ENCODE peak calls at places on chromosomes 3 and 15, in eight cellular contexts. L, Y, G, Q, B, C, K and R are unnamed samples.

GRCh38 chr15:29945943-29946591 is 123.8 kb upstream of the TJP1 start:
- DNase-seq in L (no peak), Y (no peak), G (no peak), Q (no peak), B (peak; percentile 58), C (no peak), K (peak; percentile 89), R (no peak)

GRCh38 chr3:45051685-45052084 is 25.6 kb downstream of the CLEC3B start:
- DNase-seq in L (no peak), Y (no peak), G (no peak), Q (no peak), B (no peak), C (no peak), K (no peak), R (no peak)

GRCh38 chr3:119388577-119388976 is 74.8 kb downstream of the TMEM39A start:
- DNase-seq in L (no peak), Y (no peak), G (no peak), Q (no peak), B (no peak), C (no peak), K (no peak), R (no peak)

GRCh38 chr15:67025719-67026118 is 39.7 kb upstream of the SMAD3 start:
- DNase-seq in L (no peak), Y (no peak), G (peak; percentile 56), Q (peak; percentile 53), B (peak; percentile 51), C (no peak), K (peak; percentile 71), R (no peak)

GRCh38 chr3:8095724-8096123 is 405.9 kb upstream of the LMCD1 start:
- DNase-seq in L (no peak), Y (no peak), G (no peak), Q (no peak), B (no peak), C (no peak), K (peak; percentile 0), R (no peak)

GRCh38 chr3:69628956-69629355 is 110.3 kb upstream of the MITF start:
- DNase-seq in L (no peak), Y (no peak), G (no peak), Q (no peak), B (no peak), C (no peak), K (peak; percentile 3), R (no peak)

GRCh38 chr3:55486101-55486856 is 827 bp downstream of the WNT5A start:
- DNase-seq in L (peak; percentile 63), Y (no peak), G (peak; percentile 75), Q (peak; percentile 88), B (peak; percentile 79), C (no peak), K (peak; percentile 67), R (no peak)

GRCh38 chr3:139173372-139174108 is 128.8 kb upstream of the PRR23C start:
- DNase-seq in L (no peak), Y (no peak), G (no peak), Q (no peak), B (no peak), C (no peak), K (peak; percentile 76), R (peak; percentile 20)

GRCh38 chr3:56975562-56975961 is 84.9 kb upstream of the SPATA12 start:
- DNase-seq in L (no peak), Y (no peak), G (no peak), Q (no peak), B (peak; percentile 51), C (no peak), K (peak; percentile 22), R (no peak)

GRCh38 chr3:127722928-127723603 is 50.3 kb downstream of the ABTB1 start:
- DNase-seq in L (no peak), Y (no peak), G (no peak), Q (no peak), B (peak; percentile 25), C (no peak), K (peak; percentile 49), R (peak; percentile 22)

GRCh38 chr3:46939578-46940405 is 36.8 kb downstream of the CCDC12 start:
- DNase-seq in L (no peak), Y (no peak), G (no peak), Q (no peak), B (no peak), C (no peak), K (no peak), R (no peak)

GRCh38 chr15:92082217-92082843 is 228.8 kb downstream of the SLCO3A1 start:
- DNase-seq in L (peak; percentile 54), Y (peak; percentile 67), G (peak; percentile 64), Q (peak; percentile 84), B (peak; percentile 73), C (peak; percentile 64), K (peak; percentile 80), R (peak; percentile 62)
- H3K27ac ChIP-seq in L (no peak overlapping the region), Y (no peak overlapping the region), G (no peak overlapping the region), Q (no peak overlapping the region), B (no peak overlapping the region), C (no peak overlapping the region), K (no peak overlapping the region), R (no peak overlapping the region)

GRCh38 chr15:42130246-42130986 is 26.0 kb downstream of the PLA2G4F start:
- DNase-seq in L (no peak), Y (no peak), G (no peak), Q (no peak), B (no peak), C (peak; percentile 35), K (no peak), R (no peak)
- H3K27ac ChIP-seq in L (no peak overlapping the region), Y (no peak overlapping the region), G (no peak overlapping the region), Q (no peak overlapping the region), B (no peak overlapping the region), C (no peak overlapping the region), K (no peak overlapping the region), R (no peak overlapping the region)

DNA sequence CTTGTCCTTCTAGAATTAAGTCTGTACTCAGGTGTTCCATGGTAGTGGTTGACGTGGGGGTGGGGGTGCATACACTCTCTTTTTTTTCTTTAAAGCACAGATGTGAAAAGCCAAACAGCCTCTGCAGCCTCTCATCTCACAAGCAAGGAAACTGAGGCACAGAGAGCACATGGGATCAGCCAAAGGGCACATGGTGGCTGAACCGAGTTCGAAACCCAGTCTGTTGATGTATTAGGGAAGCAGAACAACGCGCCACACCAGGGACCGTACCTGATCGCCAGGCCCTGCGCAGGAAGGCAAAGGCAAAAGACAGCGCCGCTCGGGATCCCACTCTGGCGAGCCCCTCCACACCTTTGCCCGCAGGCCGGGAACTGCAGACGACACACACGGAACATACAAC is 47.3 kb downstream of the HERC2 start:
- DNase-seq in L (no peak), Y (no peak), G (no peak), Q (no peak), B (no peak), C (no peak), K (no peak), R (no peak)
- H3K27ac ChIP-seq in L (no peak overlapping the region), Y (no peak overlapping the region), G (no peak overlapping the region), Q (no peak overlapping the region), B (no peak overlapping the region), C (no peak overlapping the region), K (no peak overlapping the region), R (no peak overlapping the region)

GRCh38 chr15:90316139-90316538 is 35.9 kb upstream of the ZNF774 start:
- DNase-seq in L (no peak), Y (no peak), G (no peak), Q (no peak), B (no peak), C (no peak), K (no peak), R (no peak)

GRCh38 chr15:90320885-90321278 is 31.2 kb upstream of the ZNF774 start:
- DNase-seq in L (no peak), Y (no peak), G (no peak), Q (no peak), B (no peak), C (no peak), K (no peak), R (no peak)

GRCh38 chr15:90320062-90320884 is 31.8 kb upstream of the ZNF774 start:
- DNase-seq in L (peak; percentile 80), Y (peak; percentile 69), G (peak; percentile 78), Q (peak; percentile 83), B (peak; percentile 90), C (peak; percentile 79), K (peak; percentile 98), R (peak; percentile 43)

GRCh38 chr15:90318591-90318990 is 33.5 kb upstream of the ZNF774 start:
- DNase-seq in L (no peak), Y (no peak), G (no peak), Q (no peak), B (no peak), C (no peak), K (no peak), R (no peak)

GRCh38 chr15:90315276-90315982 is 36.7 kb upstream of the ZNF774 start:
- DNase-seq in L (peak; percentile 69), Y (no peak), G (peak; percentile 68), Q (peak; percentile 71), B (peak; percentile 56), C (no peak), K (peak; percentile 83), R (peak; percentile 53)
- H3K27ac ChIP-seq in L (peak overlapping the region; percentile 60), Y (no peak overlapping the region), G (peak overlapping the region; percentile 56), Q (no peak overlapping the region), B (no peak overlapping the region), C (no peak overlapping the region), K (peak overlapping the region; percentile 62), R (no peak overlapping the region)

DNA sequence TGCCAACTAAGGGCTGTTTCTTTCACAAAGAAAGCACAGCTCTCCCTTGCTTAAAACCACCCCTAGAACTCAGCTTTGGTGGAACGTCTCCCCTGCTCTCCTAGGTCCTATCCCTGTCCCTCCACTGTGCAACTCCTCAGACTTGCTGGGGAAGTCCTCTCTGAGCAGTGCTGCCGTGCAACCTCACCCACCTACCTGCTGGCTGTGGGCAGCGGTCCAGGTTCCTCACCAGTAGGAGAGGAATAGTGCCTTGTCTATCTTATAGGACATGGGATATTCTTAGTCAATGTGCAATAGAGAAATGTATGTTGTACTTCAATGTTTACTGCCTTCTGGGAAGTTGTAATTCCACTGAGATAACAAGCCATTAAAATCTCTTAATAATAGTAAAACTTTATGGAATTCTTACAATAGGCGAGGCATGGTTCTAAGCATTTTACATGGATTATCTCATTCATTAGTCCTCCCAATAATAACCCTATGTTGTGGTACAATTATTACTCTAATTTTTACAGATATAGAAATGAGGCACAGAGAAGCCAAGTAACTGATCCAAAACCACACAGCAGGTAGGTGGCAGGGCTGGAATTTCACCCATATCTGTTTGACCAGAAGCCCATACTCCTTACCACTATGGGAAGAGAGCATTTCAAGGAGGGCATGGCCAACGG is 51.6 kb downstream of the UMPS start:
- DNase-seq in L (no peak), Y (no peak), G (no peak), Q (no peak), B (no peak), C (no peak), K (no peak), R (no peak)
- H3K27ac ChIP-seq in L (peak overlapping the region; percentile 81), Y (no peak overlapping the region), G (peak overlapping the region; percentile 92), Q (peak overlapping the region; percentile 68), B (no peak overlapping the region), C (no peak overlapping the region), K (peak overlapping the region; percentile 97), R (peak overlapping the region; percentile 88)